ENCODE peak calls at places on chromosomes 2 and 18, in nine cellular contexts. K is thyroid gland, M is right lobe of liver, V is HCT116, U is adrenal gland, X is tibial nerve, D is K562, Q is ovary, W is prostate gland. R is an unnamed sample. For H3K27me3, the result is how much of the 10 kb centered on the place peaks cover.

GRCh38 chr2:71896385-71897144 is 251.1 kb downstream of the CYP26B1 start:
- DNase-seq in U (no peak), M (no peak), X (no peak), Q (no peak), V (no peak), W (no peak), D (no peak), K (no peak), R (no peak)

GRCh38 chr2:212005077-212005671 is 533.4 kb downstream of the ERBB4 start:
- DNase-seq in U (no peak), W (no peak), D (peak), K (peak), V (peak), M (no peak), X (no peak), Q (no peak), R (no peak)

GRCh38 chr2:239476029-239476756 is 75.4 kb upstream of the HDAC4 start:
- DNase-seq in M (no peak), K (no peak), V (no peak), D (no peak), Q (no peak), W (no peak), U (peak), X (no peak), R (no peak)

GRCh38 chr18:29712785-29713184 is 1329.8 kb downstream of the DSC3 start:
- DNase-seq in U (no peak), Q (no peak), D (no peak), X (no peak), M (no peak), W (no peak), V (no peak), K (no peak), R (no peak)

GRCh38 chr2:9847140-9847539 is 3.9 kb downstream of the TAF1B start:
- DNase-seq in M (no peak), W (no peak), U (no peak), X (no peak), D (no peak), V (no peak), Q (no peak), K (no peak), R (no peak)

GRCh38 chr18:22167471-22168151 is 1.8 kb upstream of the GATA6 start:
- DNase-seq in X (no peak), M (peak), D (no peak), K (no peak), Q (peak), U (peak), W (no peak), V (no peak), R (peak)

GRCh38 chr2:9463698-9464034 is 10.7 kb upstream of the IAH1 start:
- DNase-seq in M (no peak), D (no peak), Q (no peak), K (no peak), V (no peak), U (no peak), W (no peak), X (no peak), R (no peak)

GRCh38 chr2:17813742-17814458 is 2.4 kb upstream of the MSGN1 start:
- DNase-seq in D (no peak), X (peak), K (no peak), M (no peak), V (no peak), U (no peak), Q (no peak), W (no peak), R (no peak)

GRCh38 chr2:10668402-10669012 is 21.3 kb downstream of the NOL10 start:
- DNase-seq in Q (no peak), M (no peak), X (peak), D (peak), V (peak), W (peak), K (no peak), U (no peak), R (no peak)

GRCh38 chr2:211899871-211900482 is 638.6 kb downstream of the ERBB4 start:
- DNase-seq in X (no peak), V (no peak), Q (no peak), W (no peak), M (no peak), D (no peak), K (no peak), U (no peak), R (no peak)

GRCh38 chr2:239337122-239337876 is 63.5 kb downstream of the HDAC4 start:
- DNase-seq in D (no peak), V (no peak), U (no peak), W (peak), M (no peak), X (no peak), K (no peak), Q (no peak), R (no peak)

GRCh38 chr18:78727057-78727739 is 252.4 kb upstream of the SALL3 start:
- DNase-seq in K (no peak), Q (no peak), W (no peak), X (no peak), D (no peak), M (peak), V (no peak), U (no peak), R (no peak)

GRCh38 chr18:31105733-31106132 is 3.5 kb upstream of the DSC2 start:
- DNase-seq in M (no peak), X (no peak), U (no peak), D (peak), Q (no peak), V (no peak), W (no peak), K (no peak), R (no peak)

GRCh38 chr2:188181035-188181434 is 110.6 kb upstream of the GULP1 start:
- DNase-seq in U (no peak), D (no peak), K (no peak), M (no peak), W (no peak), Q (no peak), V (no peak), X (no peak), R (no peak)

GRCh38 chr2:200483729-200484198 is 26.1 kb downstream of the KCTD18 start:
- DNase-seq in U (peak), M (no peak), Q (no peak), V (peak), K (peak), X (no peak), D (peak), W (peak), R (peak)

GRCh38 chr2:32064021-32064678 is 794 bp downstream of the SPAST start:
- DNase-seq in X (no peak), M (no peak), K (no peak), U (peak), Q (no peak), W (no peak), D (peak), V (no peak), R (no peak)

GRCh38 chr2:12032421-12032820 is 286.0 kb downstream of the LPIN1 start:
- DNase-seq in U (no peak), V (no peak), Q (no peak), K (no peak), M (no peak), D (no peak), W (no peak), X (no peak), R (no peak)

GRCh38 chr18:37364237-37364636 is 201.4 kb downstream of the CELF4 start:
- DNase-seq in W (peak), Q (no peak), X (no peak), M (no peak), K (peak), U (peak), V (no peak), D (no peak), R (peak)

GRCh38 chr18:79769698-79770500 is 27.8 kb upstream of the KCNG2 start:
- DNase-seq in Q (no peak), U (no peak), V (no peak), W (no peak), K (no peak), D (no peak), M (peak), X (no peak), R (no peak)

GRCh38 chr2:158810761-158811470 is 15.8 kb downstream of the DAPL1 start:
- DNase-seq in K (no peak), M (no peak), D (no peak), W (no peak), X (no peak), U (no peak), Q (no peak), V (no peak), R (no peak)

GRCh38 chr2:235949567-235950472 is 218.4 kb downstream of the GBX2 start:
- DNase-seq in K (no peak), X (no peak), W (no peak), U (no peak), M (no peak), Q (no peak), V (no peak), D (no peak), R (no peak)

GRCh38 chr2:200809506-200810251 is 2.0 kb upstream of the BZW1 start:
- DNase-seq in U (no peak), K (no peak), X (no peak), M (no peak), W (no peak), V (no peak), D (no peak), Q (no peak), R (no peak)

GRCh38 chr2:21395366-21395765 is 271.6 kb downstream of the TDRD15 start:
- DNase-seq in X (no peak), V (no peak), K (no peak), W (no peak), Q (no peak), D (peak), M (peak), U (peak), R (peak)

GRCh38 chr2:236366406-236366805 is 102.2 kb upstream of the ASB18 start:
- DNase-seq in W (no peak), V (no peak), K (no peak), D (no peak), M (no peak), Q (no peak), X (no peak), U (no peak), R (no peak)

GRCh38 chr2:24509425-24509824 is 18.4 kb downstream of the NCOA1 start:
- DNase-seq in X (no peak), U (no peak), Q (no peak), M (no peak), D (no peak), K (no peak), V (no peak), W (no peak), R (no peak)

GRCh38 chr2:177727577-177728351 is 335.2 kb downstream of the AGPS start:
- DNase-seq in U (peak), K (no peak), V (no peak), M (no peak), D (peak), Q (no peak), X (no peak), W (no peak), R (no peak)

GRCh38 chr18:63869374-63869773 is 18.1 kb upstream of the SERPINB2 start:
- DNase-seq in K (no peak), V (no peak), M (no peak), W (no peak), Q (no peak), X (no peak), D (no peak), U (no peak), R (no peak)

GRCh38 chr2:27003857-27004256 is 28.9 kb upstream of the TMEM214 start:
- DNase-seq in X (no peak), V (no peak), W (no peak), K (no peak), Q (no peak), M (no peak), U (no peak), D (no peak), R (no peak)

DNA sequence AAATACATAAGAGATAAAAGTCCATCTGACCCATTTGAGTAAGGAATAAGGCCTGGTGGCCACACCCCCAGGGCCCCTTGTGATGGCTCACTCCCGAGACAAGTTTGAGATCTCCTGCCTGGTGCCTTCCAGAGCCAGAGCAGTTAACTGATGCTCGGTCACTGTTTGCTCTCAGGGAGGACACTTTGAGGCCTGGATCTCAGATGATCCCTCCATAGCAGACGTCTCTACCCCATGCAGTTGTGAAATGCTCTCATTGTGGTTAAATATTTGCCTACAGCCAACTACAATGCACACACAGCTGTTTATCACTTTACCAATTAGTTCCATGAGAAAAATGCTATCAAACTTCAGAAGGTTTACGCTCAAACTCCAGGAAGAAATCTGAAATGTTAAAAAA is 12.3 kb downstream of the GYPC start:
- DNase-seq in D (no peak), U (no peak), V (no peak), Q (no peak), X (no peak), W (no peak), M (no peak), K (no peak), R (no peak)
- H3K27me3 ChIP-seq in D (under half), U (under half), V (under half), Q (under half), X (under half), W (under half), M (under half), K (under half), R (under half)

GRCh38 chr2:219247678-219248642 is 2.7 kb downstream of the STK16 start:
- DNase-seq in X (no peak), M (no peak), D (peak), V (no peak), Q (no peak), W (no peak), U (no peak), K (no peak), R (no peak)
- TF ChIP-seq POLR2A in X (no peak), M (peak), D (no peak), V (no peak), Q (no peak), W (no peak), U (no peak), K (no peak), R (no peak)

DNA sequence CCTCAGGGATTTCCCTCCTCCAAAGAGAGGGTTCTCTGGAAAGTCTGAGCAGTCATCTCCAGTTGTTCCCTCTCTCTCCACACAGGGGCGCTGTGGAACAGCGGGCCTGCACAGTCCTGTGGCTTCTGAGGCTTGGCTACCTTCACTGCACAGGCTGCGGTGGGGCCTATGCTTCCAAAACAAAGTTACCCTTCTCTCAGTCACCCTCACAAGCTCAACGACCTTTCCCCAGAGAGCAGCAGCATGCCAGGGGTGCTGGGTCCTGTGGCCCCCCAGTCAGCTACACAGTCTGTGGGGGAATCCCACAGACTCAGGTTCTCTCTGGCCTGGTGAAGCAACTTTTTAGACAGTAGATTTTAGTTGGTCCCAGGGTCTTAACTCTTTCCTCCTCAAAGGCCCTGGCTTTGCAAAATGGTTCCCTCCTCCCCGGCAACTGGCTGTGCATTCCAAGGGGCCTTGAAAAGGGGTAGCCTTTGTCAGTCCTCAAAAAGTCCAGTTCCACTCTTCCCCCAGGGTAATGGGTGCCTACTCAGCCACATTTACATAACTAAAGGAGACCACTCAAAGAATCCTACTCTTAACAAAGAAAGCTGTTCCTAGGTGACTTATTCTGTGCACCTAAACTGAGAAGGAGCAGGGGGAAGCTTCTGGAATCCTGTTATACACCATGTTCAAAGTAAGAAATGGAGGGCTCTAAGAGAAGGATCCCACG is 14.9 kb downstream of the B3GNT7 start:
- DNase-seq in U (no peak), D (peak), K (no peak), V (no peak), Q (no peak), X (no peak), W (no peak), M (no peak), R (no peak)
- TF ChIP-seq CTCF in U (no peak), D (peak), K (no peak), V (peak), Q (peak), X (no peak), W (no peak), M (no peak), R (peak)

DNA sequence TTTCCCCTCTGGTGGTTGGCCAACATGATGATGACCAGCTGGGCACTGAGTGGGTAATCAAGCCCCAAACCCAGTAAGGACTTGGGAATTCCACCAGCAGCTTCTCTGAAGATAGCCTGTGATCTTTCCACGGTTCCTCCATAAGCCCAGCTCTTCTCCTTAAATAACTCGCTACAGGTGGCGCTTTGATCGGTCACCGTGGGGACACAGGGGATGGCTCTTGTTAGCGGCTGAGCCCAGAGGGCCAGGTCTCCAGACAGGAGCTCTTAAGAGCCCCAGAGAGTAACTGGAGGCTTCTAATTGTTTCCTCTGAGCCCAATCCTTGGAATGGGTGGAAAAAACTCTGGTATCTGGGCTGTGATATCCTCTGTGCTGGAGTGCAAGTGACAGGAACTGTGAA is 13.6 kb upstream of the INHBB start:
- DNase-seq in W (no peak), V (no peak), M (no peak), U (no peak), X (no peak), D (no peak), Q (no peak), K (no peak), R (no peak)
- H3K27me3 ChIP-seq in W (under half), V (under half), M (under half), U (under half), X (under half), D (half or more), Q (under half), K (under half), R (under half)

R was measured in body of pancreas.